ENCODE peak calls at places on chromosomes 11 and 22, in seven cellular contexts. T is H9, V is mesenchymal stem cell, I is neuronal stem cell, Y is IMR-90, F is H1, S is trophoblast cell. J is an unnamed sample.

GRCh38 chr11:117691206-117691490 is 105.9 kb downstream of the DSCAML1 start:
- DNase-seq in S (no peak), T (no peak), F (no peak), Y (no peak), I (no peak), V (no peak), J (no peak)

GRCh38 chr11:68538025-68538424 is 77.5 kb downstream of the PPP6R3 start:
- DNase-seq in V (no peak), Y (no peak), T (no peak), I (no peak), F (no peak), S (no peak), J (no peak)

GRCh38 chr11:111693224-111693937 is 72.8 kb downstream of the PPP2R1B start:
- DNase-seq in S (no peak), I (no peak), Y (no peak), V (no peak), F (no peak), T (no peak), J (no peak)

GRCh38 chr11:105935791-105936190 is 86.2 kb downstream of the MSANTD4 start:
- DNase-seq in V (peak), Y (peak), I (no peak), S (no peak), T (no peak), F (no peak), J (no peak)

GRCh38 chr11:106958506-106959248 is 59.6 kb downstream of the GUCY1A2 start:
- DNase-seq in T (no peak), Y (no peak), S (no peak), I (no peak), V (no peak), F (no peak), J (no peak)

GRCh38 chr22:23401111-23401909 is 178.8 kb downstream of the IGLL1 start:
- DNase-seq in V (peak), F (no peak), Y (peak), T (no peak), I (no peak), S (peak), J (peak)

GRCh38 chr11:117413616-117414015 is 86.0 kb downstream of the CEP164 start:
- DNase-seq in F (no peak), S (no peak), I (no peak), T (no peak), Y (no peak), V (no peak), J (no peak)

GRCh38 chr11:122823564-122823963 is 14.7 kb upstream of the CRTAM start:
- DNase-seq in Y (no peak), V (no peak), S (no peak), T (no peak), F (no peak), I (no peak), J (no peak)

GRCh38 chr11:6315811-6316425 is 4.4 kb downstream of the CAVIN3 start:
- DNase-seq in V (peak), Y (peak), T (peak), F (no peak), S (peak), I (peak), J (peak)

GRCh38 chr11:130131957-130132850 is 27.4 kb upstream of the ST14 start:
- DNase-seq in V (peak), I (peak), S (peak), T (peak), F (peak), Y (peak), J (peak)

GRCh38 chr22:17970205-17970708 is 54.1 kb downstream of the MICAL3 start:
- DNase-seq in Y (peak), S (peak), I (no peak), V (peak), F (no peak), T (no peak), J (no peak)

GRCh38 chr22:29813563-29813962 is 24.5 kb downstream of the ASCC2 start:
- DNase-seq in T (no peak), F (no peak), S (peak), V (peak), I (no peak), Y (no peak), J (peak)

GRCh38 chr11:12546122-12546521 is 128.1 kb upstream of the TEAD1 start:
- DNase-seq in Y (no peak), I (no peak), T (no peak), F (no peak), S (no peak), V (no peak), J (no peak)

GRCh38 chr11:1140642-1141490 is 16.9 kb upstream of the MUC5AC start:
- DNase-seq in S (no peak), I (no peak), T (no peak), Y (no peak), V (no peak), F (no peak), J (no peak)

GRCh38 chr11:123246749-123247497 is 51.9 kb upstream of the CLMP start:
- DNase-seq in V (peak), S (peak), T (peak), F (peak), I (peak), Y (peak), J (peak)

GRCh38 chr22:49796596-49797270 is 30.9 kb downstream of the BRD1 start:
- DNase-seq in F (no peak), Y (no peak), V (no peak), T (no peak), I (no peak), S (no peak), J (no peak)

GRCh38 chr11:102196351-102196750 is 86.1 kb downstream of the YAP1 start:
- DNase-seq in F (no peak), S (no peak), T (no peak), I (no peak), Y (no peak), V (no peak), J (no peak)

GRCh38 chr22:39176067-39176621 is 23.7 kb upstream of the CBX7 start:
- DNase-seq in T (peak), Y (peak), V (peak), I (peak), S (peak), F (no peak), J (peak)

GRCh38 chr22:50209893-50210292 is 9.1 kb downstream of the SELENOO start:
- DNase-seq in S (peak), I (no peak), F (no peak), Y (peak), T (no peak), V (peak), J (peak)

GRCh38 chr22:38989461-38989860 is 7.3 kb downstream of the APOBEC3B start:
- DNase-seq in I (no peak), T (no peak), F (no peak), V (no peak), S (no peak), Y (no peak), J (no peak)

GRCh38 chr11:128735935-128736610 is 42.2 kb downstream of the FLI1 start:
- DNase-seq in F (no peak), V (no peak), I (no peak), Y (no peak), T (no peak), S (peak), J (peak)

GRCh38 chr11:35337136-35337918 is 82.0 kb downstream of the SLC1A2 start:
- DNase-seq in T (no peak), F (no peak), V (peak), S (peak), I (no peak), Y (peak), J (peak)

GRCh38 chr22:44665115-44665514 is 36.9 kb upstream of the PRR5 start:
- DNase-seq in Y (no peak), F (no peak), T (no peak), V (peak), S (peak), I (no peak), J (no peak)

GRCh38 chr22:36873614-36874308 is 13.0 kb downstream of the NCF4 start:
- DNase-seq in V (peak), Y (peak), T (peak), F (no peak), S (peak), I (no peak), J (peak)

GRCh38 chr11:16960250-16960649 is 54.0 kb downstream of the PLEKHA7 start:
- DNase-seq in V (no peak), S (no peak), F (no peak), Y (no peak), T (no peak), I (no peak), J (peak)

GRCh38 chr22:29272624-29273023 is 4.6 kb downstream of the EWSR1 start:
- DNase-seq in V (no peak), F (no peak), S (no peak), I (no peak), Y (no peak), T (no peak), J (no peak)

GRCh38 chr22:37391702-37392101 is 35.6 kb downstream of the ELFN2 start:
- DNase-seq in Y (no peak), F (no peak), V (no peak), S (no peak), I (no peak), T (no peak), J (no peak)

GRCh38 chr11:86245369-86246292 is 1.1 kb downstream of the EED start:
- DNase-seq in F (no peak), I (peak), V (peak), S (peak), Y (peak), T (peak), J (peak)

DNA sequence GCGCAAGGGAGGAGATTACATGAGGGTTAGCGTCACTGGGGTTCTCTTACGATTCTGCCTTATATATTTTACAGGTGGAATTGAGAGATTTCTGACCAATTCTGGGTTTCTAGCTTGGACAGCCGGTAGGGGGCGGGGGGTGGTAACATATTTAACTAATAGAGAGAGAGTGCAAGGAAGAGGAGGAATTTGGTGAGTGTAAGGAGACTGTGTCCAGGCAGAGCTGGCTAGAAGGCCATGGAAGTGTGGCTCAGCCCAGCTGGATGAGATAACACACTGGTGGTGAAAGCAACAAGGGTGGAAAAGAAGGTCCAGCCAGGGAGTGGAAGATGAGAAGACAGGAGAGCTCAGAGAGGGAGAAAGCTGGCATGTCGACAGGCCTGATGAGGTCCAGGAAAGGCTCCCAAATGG is 56.5 kb downstream of the ST3GAL4 start:
- DNase-seq in F (no peak), S (no peak), T (no peak), I (no peak), Y (no peak), V (no peak), J (no peak)
- H3K18ac ChIP-seq in F (no peak), S (no peak), T (no peak), I (no peak), Y (no peak), V (no peak), J (no peak)

GRCh38 chr11:45185228-45185729 is 38.8 kb downstream of the PRDM11 start:
- DNase-seq in V (no peak), Y (no peak), T (no peak), F (no peak), I (no peak), S (peak), J (peak)

GRCh38 chr11:45187375-45187774 is 40.9 kb downstream of the PRDM11 start:
- DNase-seq in Y (no peak), T (no peak), I (no peak), V (no peak), F (no peak), S (no peak), J (no peak)

GRCh38 chr11:45184640-45185039 is 38.2 kb downstream of the PRDM11 start:
- DNase-seq in V (no peak), S (peak), I (no peak), T (no peak), F (no peak), Y (no peak), J (no peak)

GRCh38 chr11:45182902-45183301 is 36.5 kb downstream of the PRDM11 start:
- DNase-seq in Y (peak), S (peak), T (peak), V (peak), I (no peak), F (no peak), J (peak)

DNA sequence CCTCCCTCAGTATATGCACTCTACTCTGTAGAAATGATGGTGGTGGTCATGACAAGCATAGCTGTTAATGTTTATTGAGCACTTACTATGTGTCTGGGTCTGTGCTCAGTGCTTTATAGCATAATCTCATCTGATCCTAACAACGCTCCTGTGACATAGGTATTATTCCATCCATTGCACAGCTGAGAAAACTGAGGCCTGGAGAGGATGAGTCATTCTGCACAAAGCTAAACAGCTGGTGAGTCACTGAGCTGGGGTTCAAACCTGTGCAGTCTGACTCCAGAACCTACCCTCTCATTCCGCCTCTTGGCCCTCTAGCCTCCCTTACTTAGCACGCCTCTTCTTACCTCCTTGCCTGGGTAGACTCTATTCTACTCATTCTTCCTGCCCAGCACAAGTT is 41.7 kb downstream of the PRDM11 start:
- DNase-seq in I (no peak), S (no peak), T (no peak), F (no peak), Y (no peak), V (no peak), J (no peak)
- H4K8ac ChIP-seq in I (no peak), S (no peak), T (no peak), F (no peak), Y (no peak), V (no peak), J (no peak)

DNA sequence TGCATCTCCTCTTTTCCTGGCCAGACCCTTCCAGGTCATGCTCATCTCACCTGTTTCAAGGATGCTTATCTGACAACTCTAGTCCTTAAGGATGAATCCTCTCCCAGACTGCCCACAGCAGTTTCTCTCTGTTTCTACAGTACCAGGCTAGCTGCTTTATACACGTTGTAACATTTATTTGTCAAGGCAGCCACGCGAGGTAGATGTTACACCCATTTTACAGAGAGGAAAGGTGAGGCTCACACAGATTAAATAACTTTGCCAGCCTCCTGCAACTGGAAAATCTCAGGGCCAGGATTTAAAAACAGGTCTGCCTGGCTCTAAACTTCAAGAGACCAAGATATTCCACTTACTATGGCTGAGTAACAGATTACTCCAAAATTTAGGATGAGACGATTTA is 45.7 kb upstream of the E2F8 start:
- DNase-seq in Y (no peak), T (no peak), I (no peak), F (no peak), S (no peak), V (no peak), J (no peak)
- H3K4ac ChIP-seq in Y (no peak), T (no peak), I (no peak), F (no peak), S (no peak), V (no peak), J (peak)

GRCh38 chr11:8794126-8794525 is 111.5 kb downstream of the RPL27A start:
- DNase-seq in Y (no peak), V (no peak), S (no peak), T (no peak), I (no peak), F (no peak), J (no peak)

GRCh38 chr11:8794677-8795103 is 112.1 kb downstream of the RPL27A start:
- DNase-seq in T (peak), S (no peak), I (no peak), V (no peak), Y (no peak), F (no peak), J (peak)

GRCh38 chr11:8790964-8791363 is 108.4 kb downstream of the RPL27A start:
- DNase-seq in Y (no peak), V (no peak), S (no peak), T (no peak), I (no peak), F (no peak), J (no peak)

GRCh38 chr11:8793114-8793777 is 110.7 kb downstream of the RPL27A start:
- DNase-seq in Y (peak), V (peak), F (no peak), S (no peak), I (no peak), T (no peak), J (no peak)

GRCh38 chr11:8792636-8793035 is 110.0 kb downstream of the RPL27A start:
- DNase-seq in S (no peak), Y (no peak), V (no peak), T (no peak), F (no peak), I (no peak), J (no peak)
- H3K18ac ChIP-seq in S (no peak), Y (peak), V (no peak), T (no peak), F (no peak), I (no peak), J (no peak)

GRCh38 chr11:7499046-7499445 is 13.7 kb downstream of the OLFML1 start:
- DNase-seq in Y (no peak), V (no peak), T (no peak), I (no peak), S (peak), F (no peak), J (no peak)

GRCh38 chr11:7498193-7498592 is 12.9 kb downstream of the OLFML1 start:
- DNase-seq in T (no peak), F (no peak), S (no peak), I (no peak), V (no peak), Y (no peak), J (no peak)

GRCh38 chr11:7494086-7494775 is 8.9 kb downstream of the OLFML1 start:
- DNase-seq in T (no peak), Y (no peak), I (no peak), S (no peak), F (no peak), V (no peak), J (no peak)

GRCh38 chr11:7493670-7494069 is 8.4 kb downstream of the OLFML1 start:
- DNase-seq in Y (no peak), S (no peak), I (no peak), T (no peak), F (no peak), V (no peak), J (no peak)

DNA sequence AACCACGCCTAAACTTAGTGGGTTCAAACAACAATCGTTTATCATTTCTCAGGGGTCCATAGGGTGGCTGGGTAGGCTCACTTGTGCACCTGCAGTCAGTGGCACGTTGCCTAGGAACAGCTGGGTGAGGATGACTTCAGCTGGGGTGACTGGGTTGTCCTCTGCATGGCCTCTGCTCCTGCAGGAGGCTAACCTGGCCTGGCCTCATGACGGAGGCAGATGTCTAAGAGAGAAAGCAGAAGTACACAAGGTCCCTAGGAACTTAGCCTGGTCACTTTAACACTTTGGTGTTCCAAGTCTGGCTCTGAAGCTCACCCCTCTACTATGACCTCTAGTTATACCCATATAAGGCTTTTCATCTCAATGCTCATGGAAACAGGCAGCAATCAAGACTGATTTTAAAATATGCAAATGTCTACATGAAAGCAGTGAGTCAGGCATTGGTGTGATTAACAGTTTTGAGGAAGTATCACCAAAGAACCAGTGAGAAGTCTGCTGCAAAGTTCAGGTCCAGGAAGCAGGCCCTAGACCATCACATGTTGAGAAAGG is 10.8 kb downstream of the OLFML1 start:
- DNase-seq in I (no peak), Y (no peak), F (no peak), T (no peak), S (peak), V (no peak), J (no peak)
- H4K8ac ChIP-seq in I (no peak), Y (no peak), F (no peak), T (no peak), S (no peak), V (no peak), J (no peak)

GRCh38 chr11:109012996-109013395 is 348.1 kb downstream of the DDX10 start:
- DNase-seq in T (no peak), Y (no peak), I (no peak), S (no peak), V (no peak), F (no peak), J (no peak)

GRCh38 chr11:109016724-109017123 is 351.9 kb downstream of the DDX10 start:
- DNase-seq in Y (no peak), T (no peak), F (no peak), I (no peak), S (no peak), V (no peak), J (no peak)

GRCh38 chr11:109017489-109017888 is 352.6 kb downstream of the DDX10 start:
- DNase-seq in T (no peak), F (no peak), S (no peak), I (no peak), V (no peak), Y (no peak), J (no peak)

GRCh38 chr11:109018639-109019038 is 353.8 kb downstream of the DDX10 start:
- DNase-seq in S (no peak), Y (no peak), V (no peak), T (no peak), I (no peak), F (no peak), J (no peak)

GRCh38 chr11:109015283-109015682 is 350.4 kb downstream of the DDX10 start:
- DNase-seq in T (no peak), V (peak), Y (peak), F (no peak), S (peak), I (no peak), J (no peak)
- H3K4ac ChIP-seq in T (no peak), V (no peak), Y (no peak), F (no peak), S (no peak), I (no peak), J (no peak)

J was measured in mesendoderm.